ENCODE peak calls at places on chromosomes 7 and 10, in four cellular contexts. M is body of pancreas; E is PC-3; V is CD8-positive, alpha-beta T cell. B is an unnamed sample.
A peak's percentile ranks its signal among the peaks of the same experiment; 100 is the strongest.

GRCh38 chr10:15259136-15259535 is 90.6 kb upstream of the NMT2 start:
- DNase-seq in M (no peak), E (no peak), V (no peak), B (no peak)

GRCh38 chr7:96327429-96327828 is 5.5 kb upstream of the SLC25A13 start:
- DNase-seq in M (peak; percentile 60), E (peak; percentile 89), V (no peak), B (peak; percentile 45)

GRCh38 chr10:117544729-117545140 is 2.2 kb downstream of the EMX2 start:
- DNase-seq in M (no peak), E (no peak), V (no peak), B (no peak)

GRCh38 chr7:156061689-156062255 is 249.5 kb upstream of the SHH start:
- DNase-seq in M (no peak), E (no peak), V (no peak), B (no peak)

GRCh38 chr10:29131952-29132820 is 156.7 kb upstream of the LYZL1 start:
- DNase-seq in M (no peak), E (peak; percentile 56), V (no peak), B (no peak)

GRCh38 chr10:89470628-89471027 is 56.3 kb downstream of the IFIT5 start:
- DNase-seq in M (no peak), E (no peak), V (no peak), B (no peak)

GRCh38 chr7:96636979-96637378 is 72.7 kb downstream of the SEM1 start:
- DNase-seq in M (no peak), E (no peak), V (no peak), B (no peak)

GRCh38 chr7:151233111-151233701 is 923 bp downstream of the CHPF2 start:
- DNase-seq in M (peak; percentile 48), E (peak; percentile 76), V (peak; percentile 69), B (peak; percentile 40)

GRCh38 chr10:46265981-46266505 is 20.8 kb upstream of the ANTXRL start:
- DNase-seq in M (no peak), E (no peak), V (no peak), B (no peak)

GRCh38 chr7:43105521-43106120 is 6.8 kb upstream of the HECW1 start:
- DNase-seq in M (no peak), E (peak; percentile 38), V (no peak), B (no peak)

GRCh38 chr10:77603529-77603927 is 34.1 kb downstream of the KCNMA1 start:
- DNase-seq in M (no peak), E (peak; percentile 34), V (no peak), B (no peak)

GRCh38 chr10:43237128-43237527 is 29.7 kb downstream of the RASGEF1A start:
- DNase-seq in M (peak; percentile 4), E (no peak), V (peak; percentile 1), B (no peak)

GRCh38 chr10:116699049-116699782 is 43.1 kb downstream of the HSPA12A start:
- DNase-seq in M (no peak), E (no peak), V (no peak), B (no peak)

GRCh38 chr7:30702200-30702599 is 19.9 kb upstream of the CRHR2 start:
- DNase-seq in M (no peak), E (no peak), V (peak; percentile 12), B (no peak)

GRCh38 chr7:2956526-2957368 is 86.9 kb downstream of the CARD11 start:
- DNase-seq in M (no peak), E (peak; percentile 70), V (no peak), B (peak; percentile 73)

DNA sequence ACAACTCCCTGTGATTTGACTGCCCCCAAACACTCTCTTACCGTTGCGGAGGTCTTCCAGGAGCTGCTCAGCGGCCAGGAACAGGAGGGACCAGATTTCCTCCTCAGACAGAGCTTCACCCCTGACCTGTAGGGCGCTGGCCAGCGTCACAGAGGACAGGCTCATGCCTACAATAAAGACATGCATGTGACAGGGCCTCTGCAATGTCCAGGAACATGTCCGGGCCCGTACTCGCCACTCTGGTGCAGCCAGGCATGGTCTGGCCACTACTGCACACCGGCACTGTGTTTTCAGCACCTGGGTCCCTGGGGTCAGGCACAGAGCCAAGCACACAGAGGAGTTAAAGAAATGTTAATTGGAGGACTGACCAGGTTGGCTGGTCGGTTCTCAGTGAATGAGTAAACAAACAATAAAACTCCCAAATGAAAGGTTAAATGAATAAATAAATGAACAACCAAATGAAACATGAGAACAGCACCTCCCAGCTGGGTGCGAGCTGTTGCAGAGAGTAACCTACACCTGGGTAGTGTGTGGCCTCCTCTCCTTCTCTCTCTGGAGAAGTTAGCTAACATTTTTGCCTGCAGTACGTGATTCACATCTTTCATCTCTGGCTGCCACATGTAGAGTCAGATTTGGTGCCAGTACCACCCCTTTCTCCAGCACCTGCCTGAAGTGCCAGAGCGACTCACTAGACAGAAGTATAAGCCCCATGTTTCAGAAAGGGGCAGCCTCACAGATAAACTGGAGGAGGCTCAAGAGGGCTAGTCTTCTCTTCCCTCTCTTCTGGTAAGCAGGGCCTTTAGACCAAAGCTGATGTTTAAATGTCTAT is 22.8 kb downstream of the FRMPD2 start:
- DNase-seq in M (peak; percentile 31), E (peak; percentile 43), V (no peak), B (peak; percentile 31)
- H3K27ac ChIP-seq in M (peak overlapping the region; percentile 37), E (no peak overlapping the region), V (no peak overlapping the region), B (peak overlapping the region; percentile 76)

DNA sequence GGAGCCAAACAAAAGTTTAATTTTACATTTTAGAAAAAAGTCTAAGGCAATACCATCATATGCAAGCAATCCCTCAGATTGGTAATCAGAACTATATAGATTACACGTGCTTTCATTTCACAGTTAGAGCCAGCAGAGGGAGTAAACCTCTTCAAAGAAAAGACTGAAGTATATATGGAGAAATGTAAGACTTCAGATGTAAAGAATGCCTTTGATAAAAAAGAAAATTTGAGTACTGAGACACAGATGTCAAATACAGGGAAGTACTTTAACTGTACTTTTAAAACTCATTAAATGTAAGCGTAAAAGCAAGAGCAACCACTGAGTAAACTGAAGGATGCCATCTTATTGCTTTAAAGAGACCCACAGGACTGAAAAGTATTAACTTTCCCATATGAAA is 101.4 kb upstream of the FAM133B start:
- DNase-seq in M (no peak), E (peak; percentile 81), V (peak; percentile 17), B (no peak)
- H3K27ac ChIP-seq in M (no peak overlapping the region), E (no peak overlapping the region), V (no peak overlapping the region), B (peak overlapping the region; percentile 11)

GRCh38 chr10:18501198-18501597 is 150.2 kb downstream of the NSUN6 start:
- DNase-seq in M (no peak), E (peak; percentile 47), V (no peak), B (no peak)
- H3K27ac ChIP-seq in M (no peak overlapping the region), E (no peak overlapping the region), V (no peak overlapping the region), B (no peak overlapping the region)

GRCh38 chr10:17003151-17003550 is 126.5 kb downstream of the CUBN start:
- DNase-seq in M (no peak), E (no peak), V (peak; percentile 69), B (peak; percentile 50)
- H3K27ac ChIP-seq in M (no peak overlapping the region), E (no peak overlapping the region), V (no peak overlapping the region), B (no peak overlapping the region)

DNA sequence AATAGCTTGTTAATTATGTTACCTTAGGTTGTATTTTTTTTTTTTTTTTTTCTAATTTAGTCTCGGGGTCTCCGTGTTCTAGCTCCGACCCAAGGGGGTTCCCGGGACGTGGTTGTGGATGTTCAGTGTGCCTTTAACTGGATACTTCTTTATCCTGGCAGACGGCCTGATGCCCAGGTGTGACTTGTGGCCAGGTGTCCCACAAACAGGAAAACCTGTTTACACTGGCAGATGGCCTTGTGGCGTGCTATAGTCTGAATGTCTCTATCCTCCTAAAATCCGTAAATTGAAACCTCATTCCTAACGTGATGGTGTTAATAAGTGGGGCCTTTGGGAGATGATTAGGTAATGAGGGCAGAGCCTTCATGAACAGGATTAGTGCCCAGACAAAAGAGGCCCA is 546.4 kb upstream of the C7orf33 start:
- DNase-seq in M (peak; percentile 82), E (no peak), V (no peak), B (no peak)
- H3K27ac ChIP-seq in M (peak overlapping the region; percentile 31), E (no peak overlapping the region), V (no peak overlapping the region), B (no peak overlapping the region)

DNA sequence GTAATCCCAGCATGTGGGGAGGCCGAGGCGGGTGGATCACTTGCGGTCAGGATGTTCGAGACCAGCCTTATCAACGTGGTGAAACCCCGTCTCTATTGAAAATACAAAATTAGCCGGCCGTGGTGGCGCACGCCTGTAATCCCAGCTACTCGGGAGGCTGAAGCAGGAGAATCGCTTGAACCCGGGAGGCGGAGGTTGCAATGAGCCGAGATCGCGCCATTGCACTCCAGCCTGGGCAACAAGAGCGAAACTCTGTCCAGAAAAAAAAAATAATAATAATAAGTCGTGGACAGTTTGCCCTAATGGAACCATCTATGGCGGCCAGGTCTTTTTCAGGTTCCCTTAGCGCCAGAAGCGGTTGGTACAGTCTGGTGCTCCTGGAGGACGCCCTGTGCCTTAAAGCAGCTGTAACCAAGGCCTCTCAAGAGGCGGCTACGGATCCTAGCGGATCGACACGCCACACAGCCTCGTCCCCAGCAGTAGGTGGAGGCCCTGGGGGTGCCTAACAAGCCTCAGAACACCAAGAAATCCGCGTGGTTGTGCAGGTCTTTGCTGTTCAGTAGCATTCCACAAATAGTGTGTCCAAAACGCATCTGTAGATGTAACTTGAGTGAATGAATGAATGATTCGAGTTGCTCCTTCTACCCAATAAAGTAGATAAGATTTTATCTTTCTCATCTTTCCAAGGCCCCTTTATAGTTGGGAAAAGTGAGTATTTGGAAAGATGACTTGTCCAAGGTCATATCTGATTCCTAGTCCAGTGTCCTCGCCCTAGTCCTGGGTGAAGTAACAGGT is 982 bp downstream of the PGAM1 start:
- DNase-seq in M (no peak), E (peak; percentile 17), V (no peak), B (no peak)
- H3K27ac ChIP-seq in M (peak overlapping the region; percentile 87), E (peak overlapping the region; percentile 33), V (peak overlapping the region; percentile 85), B (peak overlapping the region; percentile 91)

DNA sequence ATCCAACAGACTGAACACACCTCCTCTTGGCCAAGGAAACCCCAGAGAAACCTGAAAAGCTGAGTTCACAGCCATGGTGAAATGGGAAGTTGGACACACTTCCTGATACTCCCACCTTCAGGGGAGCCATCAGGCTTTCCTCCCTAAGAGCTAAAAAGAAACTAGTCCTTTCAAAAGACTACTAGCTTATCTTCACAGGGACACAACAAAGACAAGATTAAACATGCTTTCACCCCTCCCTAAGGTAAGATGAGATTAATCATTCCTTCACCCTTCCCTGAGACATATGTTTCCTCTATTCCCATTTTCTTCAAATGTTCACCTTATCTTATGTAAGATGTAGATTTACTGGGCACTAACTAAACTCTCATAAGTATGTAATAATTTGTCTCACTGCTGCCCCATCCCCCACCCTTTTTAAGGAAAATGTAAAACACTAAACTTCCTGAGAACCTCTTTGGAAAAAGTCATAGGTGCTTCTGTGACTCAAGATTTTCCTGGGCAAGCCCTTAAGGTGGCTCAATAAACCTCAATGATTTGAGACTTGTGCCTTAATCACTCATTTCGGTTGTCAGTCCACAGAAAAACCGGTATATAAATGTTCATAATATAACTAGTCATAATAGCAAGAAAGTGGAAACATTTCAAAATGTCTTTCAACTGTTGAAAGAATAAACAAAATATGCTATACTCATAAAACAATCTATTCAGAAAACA is 40.5 kb downstream of the HTR7 start:
- DNase-seq in M (no peak), E (no peak), V (no peak), B (peak; percentile 64)
- H3K27ac ChIP-seq in M (no peak overlapping the region), E (no peak overlapping the region), V (no peak overlapping the region), B (peak overlapping the region; percentile 96)

GRCh38 chr10:80949785-80950184 is 412.1 kb downstream of the SH2D4B start:
- DNase-seq in M (no peak), E (no peak), V (no peak), B (no peak)
- H3K27ac ChIP-seq in M (no peak overlapping the region), E (no peak overlapping the region), V (no peak overlapping the region), B (no peak overlapping the region)

DNA sequence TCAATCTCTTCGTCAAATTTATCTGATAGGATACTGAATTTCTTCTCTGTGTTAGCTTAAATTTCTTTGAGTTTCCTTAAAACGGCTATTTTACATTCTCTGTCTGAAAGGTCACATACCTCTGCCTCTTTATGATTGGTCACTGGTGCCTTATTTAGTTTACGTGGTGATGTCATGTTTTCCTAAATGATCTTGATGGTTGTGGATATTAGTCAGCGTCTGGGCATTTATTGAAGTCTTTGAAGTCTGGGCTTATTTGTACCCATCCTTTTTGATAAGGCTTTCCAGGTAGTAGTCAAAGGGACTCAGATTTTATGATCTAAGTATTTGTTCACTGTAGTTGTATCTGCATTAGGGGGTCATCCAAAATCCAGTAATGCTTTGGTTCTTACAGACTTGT is 1407.5 kb upstream of the LRRTM3 start:
- DNase-seq in M (no peak), E (peak; percentile 54), V (no peak), B (peak; percentile 8)
- H3K27ac ChIP-seq in M (no peak overlapping the region), E (no peak overlapping the region), V (no peak overlapping the region), B (no peak overlapping the region)